ENCODE peak calls at places on chromosomes 13 and 19, in nine cellular contexts. D is substantia nigra; Z is CD8-positive, alpha-beta memory T cell; R is transverse colon; J is SK-N-MC; H is cardiac muscle cell; Y is breast epithelium; P is CD4-positive, alpha-beta T cell; V is left ventricle myocardium inferior. N is an unnamed sample.

GRCh38 chr19:898663-899062 is 5.4 kb downstream of the RNU6-9 start:
- DNase-seq in J (no peak), D (no peak), V (no peak), Z (peak; percentile 44), H (no peak), Y (no peak), R (no peak), P (peak; percentile 55), N (no peak)

GRCh38 chr19:6464070-6464873 is at the start of gene CRB3:
- DNase-seq in D (no peak), J (no peak), H (no peak), R (peak; percentile 97), V (no peak), P (peak; percentile 60), Z (peak; percentile 34), Y (peak; percentile 86), N (no peak)

GRCh38 chr19:30674656-30675055 is 302.5 kb downstream of the ZNF536 start:
- DNase-seq in Y (no peak), V (no peak), R (no peak), J (no peak), H (no peak), D (no peak), Z (no peak), P (no peak), N (no peak)

GRCh38 chr13:78875792-78876580 is 217.0 kb upstream of the OBI1 start:
- DNase-seq in V (no peak), Y (no peak), D (no peak), H (no peak), R (no peak), J (no peak), Z (no peak), P (no peak), N (no peak)

GRCh38 chr19:31881988-31882387 is 463.4 kb upstream of the ZNF507 start:
- DNase-seq in H (no peak), R (no peak), J (no peak), V (no peak), P (no peak), D (no peak), Y (no peak), Z (no peak), N (no peak)

GRCh38 chr19:34298891-34299510 is 44.6 kb downstream of the GARRE1 start:
- DNase-seq in Z (no peak), Y (no peak), H (no peak), D (no peak), P (no peak), J (no peak), R (peak; percentile 53), V (no peak), N (no peak)

GRCh38 chr13:27261376-27261775 is 9.3 kb upstream of the RASL11A start:
- DNase-seq in Z (no peak), P (no peak), J (peak; percentile 63), R (no peak), Y (no peak), D (no peak), V (no peak), H (no peak), N (no peak)

GRCh38 chr19:49658139-49658517 is 7.5 kb downstream of the IRF3 start:
- DNase-seq in H (no peak), Y (no peak), J (no peak), D (no peak), Z (no peak), R (no peak), V (no peak), P (no peak), N (peak; percentile 47)

GRCh38 chr19:57282011-57282636 is 1.8 kb downstream of the ZNF460 start:
- DNase-seq in D (no peak), P (no peak), J (no peak), Y (no peak), Z (no peak), R (no peak), V (no peak), H (no peak), N (no peak)

GRCh38 chr13:27967736-27968315 is 1.3 kb downstream of the CDX2 start:
- DNase-seq in V (no peak), Y (no peak), H (no peak), R (no peak), P (no peak), Z (no peak), D (no peak), J (no peak), N (no peak)

GRCh38 chr19:49119411-49120324 is at the start of gene PPFIA3:
- DNase-seq in Z (peak; percentile 16), Y (no peak), D (peak; percentile 9), V (peak; percentile 76), J (no peak), H (peak; percentile 73), R (peak; percentile 65), P (no peak), N (peak; percentile 75)

GRCh38 chr19:41456342-41456918 is 13.5 kb downstream of the ERICH4 start:
- DNase-seq in D (no peak), Y (peak; percentile 39), J (no peak), P (no peak), R (no peak), Z (no peak), H (peak; percentile 75), V (no peak), N (no peak)

GRCh38 chr19:53132231-53132991 is at the start of gene ZNF415:
- DNase-seq in J (no peak), H (peak; percentile 83), V (peak; percentile 82), Y (peak; percentile 75), D (peak; percentile 48), P (peak; percentile 31), Z (peak; percentile 37), R (peak; percentile 79), N (peak; percentile 92)

GRCh38 chr13:32713397-32713796 is 127.1 kb downstream of the PDS5B start:
- DNase-seq in Z (no peak), V (no peak), R (no peak), Y (no peak), H (no peak), J (no peak), P (no peak), D (no peak), N (no peak)

DNA sequence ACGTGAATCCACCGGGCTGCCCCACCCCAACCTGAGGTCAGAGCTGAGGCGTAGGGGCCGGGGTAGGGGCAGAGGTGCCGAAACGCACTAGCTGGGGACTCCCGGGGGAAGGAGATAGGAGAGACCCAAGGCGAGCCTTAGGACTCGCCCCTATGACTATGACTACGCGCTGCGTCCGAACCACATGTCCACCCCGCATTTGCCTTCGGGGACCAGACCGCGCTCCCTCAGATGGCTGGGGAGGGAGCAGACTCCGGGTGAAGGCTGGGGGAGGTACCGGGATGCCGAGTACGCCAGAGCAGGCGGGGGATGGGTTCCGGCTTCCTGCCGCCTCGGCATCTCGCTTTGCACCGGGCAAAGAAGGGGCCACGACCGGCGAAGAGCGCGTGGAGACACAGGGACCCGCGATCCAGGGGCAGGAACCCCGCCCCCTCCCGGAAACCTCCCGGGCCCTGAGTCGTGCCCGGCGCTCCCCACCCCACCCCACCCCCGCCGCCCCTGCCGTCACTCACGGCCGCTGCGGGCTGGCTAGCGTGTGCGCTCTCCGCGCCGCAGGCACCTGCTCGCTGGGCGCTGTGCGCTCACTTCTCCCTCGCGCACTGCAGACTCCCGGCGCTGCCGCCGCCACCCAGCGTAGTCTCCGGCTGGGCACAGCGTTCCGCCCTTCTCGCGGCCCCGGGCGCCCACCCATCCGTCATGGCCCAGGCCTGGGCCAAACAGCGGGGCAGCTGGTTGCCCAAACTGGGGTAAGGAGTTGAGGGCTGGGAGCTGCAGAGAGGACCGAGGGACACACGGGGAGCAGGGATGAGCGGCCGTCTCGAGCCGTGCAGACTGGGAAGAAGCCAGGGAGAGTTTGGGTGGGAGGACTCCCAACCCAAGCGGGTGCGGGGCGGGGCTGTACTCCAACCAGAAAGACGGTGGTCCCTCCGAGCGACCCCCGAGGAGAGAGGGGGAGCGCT is 603 bp upstream of the VSTM2B start:
- DNase-seq in R (no peak), V (peak; percentile 8), Y (no peak), Z (no peak), P (no peak), D (no peak), H (no peak), J (no peak), N (peak; percentile 35)
- H3K27ac ChIP-seq in R (no peak overlapping the region), V (no peak overlapping the region), Y (no peak overlapping the region), Z (no peak overlapping the region), P (no peak overlapping the region), D (peak overlapping the region; percentile 94), H (no peak overlapping the region), J (no peak overlapping the region), N (no peak overlapping the region)

GRCh38 chr19:44847144-44848035 is 1.3 kb downstream of the NECTIN2 start:
- DNase-seq in Z (no peak), R (peak; percentile 84), Y (peak; percentile 89), P (no peak), V (peak; percentile 70), H (peak; percentile 71), D (no peak), J (no peak), N (peak; percentile 90)
- H3K27ac ChIP-seq in Z (peak overlapping the region; percentile 68), R (peak overlapping the region; percentile 96), Y (peak overlapping the region; percentile 100), P (no peak overlapping the region), V (peak overlapping the region; percentile 96), H (peak overlapping the region; percentile 99), D (peak overlapping the region; percentile 42), J (peak overlapping the region; percentile 59), N (peak overlapping the region; percentile 95)

GRCh38 chr19:12800873-12801465 is 631 bp downstream of the PRDX2 start:
- DNase-seq in V (no peak), J (no peak), H (no peak), R (no peak), Y (no peak), D (no peak), P (no peak), Z (no peak), N (peak; percentile 64)
- H3K27ac ChIP-seq in V (peak overlapping the region; percentile 93), J (peak overlapping the region; percentile 53), H (peak overlapping the region; percentile 67), R (peak overlapping the region; percentile 88), Y (peak overlapping the region; percentile 74), D (peak overlapping the region; percentile 82), P (peak overlapping the region; percentile 64), Z (peak overlapping the region; percentile 73), N (peak overlapping the region; percentile 67)

GRCh38 chr19:11322269-11323024 is 17.0 kb downstream of the RAB3D start:
- DNase-seq in H (no peak), P (no peak), J (no peak), D (no peak), V (no peak), R (no peak), Z (no peak), Y (no peak), N (peak; percentile 2)
- H3K27ac ChIP-seq in H (no peak overlapping the region), P (no peak overlapping the region), J (no peak overlapping the region), D (no peak overlapping the region), V (peak overlapping the region; percentile 82), R (no peak overlapping the region), Z (no peak overlapping the region), Y (peak overlapping the region; percentile 74), N (no peak overlapping the region)

DNA sequence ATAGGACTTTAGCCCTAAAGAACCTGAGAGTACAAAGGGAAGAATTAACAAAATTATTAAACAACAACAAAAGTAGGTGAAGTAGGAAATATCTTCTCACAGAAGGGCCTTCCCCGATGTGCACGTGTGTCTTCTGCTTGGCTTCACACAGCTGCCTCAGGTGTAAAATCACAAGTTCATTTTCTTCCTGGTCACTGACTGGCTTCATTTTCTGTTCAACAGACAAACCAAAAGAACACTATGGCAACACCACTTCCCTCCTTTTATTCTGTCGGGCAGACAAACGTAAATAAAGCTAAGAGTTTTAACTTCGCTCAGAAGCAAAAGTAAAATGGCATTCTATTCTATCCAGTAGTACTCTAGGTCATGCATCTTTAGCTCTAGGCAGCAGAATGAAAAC is 140.9 kb downstream of the TBC1D4 start:
- DNase-seq in P (no peak), H (no peak), D (no peak), V (no peak), R (no peak), Y (no peak), J (no peak), Z (no peak), N (no peak)
- H3K27ac ChIP-seq in P (no peak overlapping the region), H (no peak overlapping the region), D (no peak overlapping the region), V (no peak overlapping the region), R (no peak overlapping the region), Y (no peak overlapping the region), J (no peak overlapping the region), Z (no peak overlapping the region), N (no peak overlapping the region)

N was measured in right cardiac atrium.